ENCODE peak calls at places on chromosomes 3 and 15, in ten cellular contexts. I is right cardiac atrium, C is SK-N-SH, O is neural progenitor cell, R is heart right ventricle, G is AG20443, H is posterior cingulate gyrus, Y is cardiac fibroblast, D is frontal cortex, X is ELR. W is an unnamed sample.

GRCh38 chr15:63917588-63918316 is 84.0 kb upstream of the HERC1 start:
- DNase-seq in I (peak), C (no peak), O (no peak), R (peak), G (no peak), H (no peak), Y (no peak), D (no peak), X (no peak), W (no peak)

GRCh38 chr15:89177633-89178306 is 43.6 kb downstream of the RLBP1 start:
- DNase-seq in I (peak), C (peak), O (peak), R (peak), G (peak), H (no peak), Y (peak), D (peak), X (peak), W (peak)

GRCh38 chr3:106745344-106746168 is 631.7 kb upstream of the CCDC54 start:
- DNase-seq in I (no peak), C (no peak), O (no peak), R (no peak), G (no peak), H (no peak), Y (peak), D (no peak), X (peak), W (no peak)

GRCh38 chr15:62938825-62939224 is 103.7 kb upstream of the TPM1 start:
- DNase-seq in I (no peak), C (no peak), O (no peak), R (no peak), G (no peak), H (no peak), Y (no peak), D (no peak), X (no peak), W (peak)

GRCh38 chr3:151011427-151011826 is 38.9 kb upstream of the CLRN1 start:
- DNase-seq in I (no peak), C (no peak), O (peak), R (no peak), G (no peak), H (no peak), Y (peak), D (no peak), X (peak), W (no peak)

GRCh38 chr15:80228959-80229610 is 22.9 kb downstream of the CTXND1 start:
- DNase-seq in I (no peak), C (no peak), O (no peak), R (no peak), G (peak), H (no peak), Y (peak), D (no peak), X (peak), W (peak)

GRCh38 chr15:31442203-31443090 is 115.8 kb downstream of the KLF13 start:
- DNase-seq in I (no peak), C (peak), O (peak), R (peak), G (peak), H (no peak), Y (peak), D (no peak), X (peak), W (no peak)

GRCh38 chr3:178082508-178082907 is 453.7 kb upstream of the KCNMB2 start:
- DNase-seq in I (no peak), C (no peak), O (peak), R (no peak), G (no peak), H (no peak), Y (no peak), D (no peak), X (no peak), W (no peak)

GRCh38 chr3:154898398-154898797 is 181.7 kb upstream of the MME start:
- DNase-seq in I (no peak), C (no peak), O (no peak), R (no peak), G (no peak), H (no peak), Y (no peak), D (no peak), X (no peak), W (no peak)

GRCh38 chr3:46853441-46854410 is 9.5 kb downstream of the MYL3 start:
- DNase-seq in I (peak), C (no peak), O (no peak), R (peak), G (no peak), H (no peak), Y (no peak), D (no peak), X (no peak), W (peak)

GRCh38 chr3:172147113-172147818 is 107.9 kb downstream of the FNDC3B start:
- DNase-seq in I (no peak), C (no peak), O (no peak), R (no peak), G (no peak), H (no peak), Y (no peak), D (no peak), X (no peak), W (no peak)

GRCh38 chr3:115062009-115062408 is 85.1 kb downstream of the ZBTB20 start:
- DNase-seq in I (no peak), C (no peak), O (no peak), R (no peak), G (peak), H (peak), Y (no peak), D (no peak), X (no peak), W (no peak)

GRCh38 chr3:13479332-13479581 is 849 bp upstream of the HDAC11 start:
- DNase-seq in I (peak), C (peak), O (peak), R (peak), G (peak), H (peak), Y (no peak), D (peak), X (peak), W (no peak)

GRCh38 chr15:77025066-77025435 is 30.1 kb downstream of the PSTPIP1 start:
- DNase-seq in I (no peak), C (no peak), O (no peak), R (no peak), G (no peak), H (no peak), Y (no peak), D (no peak), X (no peak), W (no peak)

GRCh38 chr3:4421121-4421520 is 45.9 kb downstream of the SUMF1 start:
- DNase-seq in I (no peak), C (no peak), O (no peak), R (no peak), G (peak), H (no peak), Y (peak), D (no peak), X (peak), W (no peak)

GRCh38 chr15:58221591-58222241 is 83.5 kb downstream of the AQP9 start:
- DNase-seq in I (no peak), C (peak), O (peak), R (no peak), G (peak), H (no peak), Y (peak), D (no peak), X (peak), W (no peak)

GRCh38 chr3:98821072-98821471 is 57.9 kb downstream of the ST3GAL6 start:
- DNase-seq in I (no peak), C (peak), O (no peak), R (no peak), G (no peak), H (no peak), Y (no peak), D (no peak), X (no peak), W (no peak)

GRCh38 chr3:151169700-151170224 is 33.3 kb downstream of the GPR171 start:
- DNase-seq in I (peak), C (no peak), O (no peak), R (peak), G (peak), H (no peak), Y (no peak), D (no peak), X (no peak), W (no peak)

GRCh38 chr15:68054658-68055223 is 626 bp downstream of the PIAS1 start:
- DNase-seq in I (peak), C (peak), O (peak), R (peak), G (peak), H (peak), Y (peak), D (peak), X (peak), W (peak)

GRCh38 chr3:178275793-178276192 is 260.4 kb upstream of the KCNMB2 start:
- DNase-seq in I (no peak), C (no peak), O (no peak), R (no peak), G (peak), H (no peak), Y (no peak), D (no peak), X (no peak), W (no peak)

GRCh38 chr3:193656878-193657282 is 63.9 kb downstream of the OPA1 start:
- DNase-seq in I (no peak), C (no peak), O (no peak), R (no peak), G (no peak), H (no peak), Y (no peak), D (no peak), X (no peak), W (no peak)

GRCh38 chr3:151232991-151233390 is 30.0 kb upstream of the GPR171 start:
- DNase-seq in I (no peak), C (no peak), O (no peak), R (no peak), G (no peak), H (no peak), Y (no peak), D (no peak), X (no peak), W (no peak)

GRCh38 chr15:73403171-73403570 is 34.4 kb upstream of the HCN4 start:
- DNase-seq in I (no peak), C (no peak), O (no peak), R (no peak), G (no peak), H (no peak), Y (peak), D (no peak), X (peak), W (no peak)

GRCh38 chr15:63528138-63528659 is 23.8 kb downstream of the USP3 start:
- DNase-seq in I (no peak), C (no peak), O (no peak), R (no peak), G (no peak), H (no peak), Y (no peak), D (no peak), X (no peak), W (no peak)

GRCh38 chr3:27289769-27290413 is 79.3 kb downstream of the NEK10 start:
- DNase-seq in I (no peak), C (no peak), O (no peak), R (no peak), G (peak), H (no peak), Y (peak), D (no peak), X (no peak), W (no peak)

GRCh38 chr3:61154788-61155187 is 96.5 kb downstream of the FHIT start:
- DNase-seq in I (no peak), C (no peak), O (no peak), R (no peak), G (no peak), H (no peak), Y (no peak), D (no peak), X (no peak), W (no peak)

GRCh38 chr15:42608767-42609488 is 33.5 kb downstream of the STARD9 start:
- DNase-seq in I (no peak), C (no peak), O (no peak), R (no peak), G (no peak), H (no peak), Y (no peak), D (no peak), X (no peak), W (no peak)

GRCh38 chr15:60799885-60800728 is 321.2 kb upstream of the ICE2 start:
- DNase-seq in I (no peak), C (peak), O (no peak), R (no peak), G (peak), H (no peak), Y (peak), D (no peak), X (no peak), W (no peak)

GRCh38 chr15:50876260-50876988 is 32.1 kb upstream of the AP4E1 start:
- DNase-seq in I (no peak), C (no peak), O (no peak), R (no peak), G (no peak), H (no peak), Y (no peak), D (no peak), X (no peak), W (no peak)

GRCh38 chr3:192943384-192943783 is 25.7 kb upstream of the MB21D2 start:
- DNase-seq in I (no peak), C (no peak), O (no peak), R (no peak), G (no peak), H (no peak), Y (peak), D (no peak), X (no peak), W (no peak)

GRCh38 chr3:114362815-114363214 is 69.0 kb downstream of the TIGIT start:
- DNase-seq in I (no peak), C (peak), O (no peak), R (no peak), G (peak), H (no peak), Y (peak), D (no peak), X (peak), W (no peak)

GRCh38 chr15:96428742-96429141 is 98.2 kb downstream of the NR2F2 start:
- DNase-seq in I (no peak), C (no peak), O (no peak), R (no peak), G (peak), H (no peak), Y (peak), D (no peak), X (peak), W (no peak)

GRCh38 chr3:98567646-98568280 is 25.6 kb downstream of the CPOX start:
- DNase-seq in I (no peak), C (no peak), O (no peak), R (no peak), G (no peak), H (no peak), Y (no peak), D (no peak), X (no peak), W (no peak)

GRCh38 chr3:19103510-19103909 is 44.8 kb upstream of the KCNH8 start:
- DNase-seq in I (no peak), C (no peak), O (no peak), R (no peak), G (no peak), H (no peak), Y (no peak), D (no peak), X (no peak), W (no peak)

GRCh38 chr15:57376695-57377477 is 581 bp downstream of the CGNL1 start:
- DNase-seq in I (peak), C (no peak), O (peak), R (peak), G (peak), H (no peak), Y (peak), D (peak), X (peak), W (peak)

GRCh38 chr3:117016359-117016758 is 306.8 kb downstream of the TUSC7 start:
- DNase-seq in I (no peak), C (no peak), O (peak), R (no peak), G (no peak), H (no peak), Y (no peak), D (no peak), X (no peak), W (no peak)

GRCh38 chr3:179613807-179614206 is 9.2 kb downstream of the NDUFB5 start:
- DNase-seq in I (no peak), C (no peak), O (no peak), R (no peak), G (peak), H (no peak), Y (peak), D (no peak), X (peak), W (no peak)

GRCh38 chr3:194246709-194247349 is 104.3 kb downstream of the CPN2 start:
- DNase-seq in I (no peak), C (no peak), O (no peak), R (no peak), G (no peak), H (no peak), Y (no peak), D (no peak), X (no peak), W (peak)

GRCh38 chr3:31382856-31383255 is 149.9 kb upstream of the STT3B start:
- DNase-seq in I (no peak), C (no peak), O (no peak), R (no peak), G (no peak), H (no peak), Y (no peak), D (no peak), X (no peak), W (no peak)

GRCh38 chr3:150472421-150472820 is 64.3 kb downstream of the TSC22D2 start:
- DNase-seq in I (no peak), C (no peak), O (no peak), R (no peak), G (no peak), H (no peak), Y (no peak), D (no peak), X (no peak), W (no peak)

W was measured in left lobe of liver.